ENCODE peak calls at places on chromosomes 16 and 17, in four cellular contexts. P is GDM1; Q is activated effector memory CD4-positive, alpha-beta T cell treated with Interleukin-2 at 50 U/mL for 16 hours; T is fibroblast of lung. K is an unnamed sample.

GRCh38 chr17:66301864-66302741 is at the start of gene PRKCA:
- DNase-seq in P (peak), T (peak), Q (peak), K (peak)

GRCh38 chr17:77311371-77311981 is 170.7 kb downstream of the SEC14L1 start:
- DNase-seq in P (no peak), T (no peak), Q (no peak), K (no peak)

GRCh38 chr17:10754109-10754508 is 24.3 kb upstream of the TMEM220 start:
- DNase-seq in P (no peak), Q (no peak), T (no peak), K (no peak)

GRCh38 chr17:41016578-41017215 is 7.8 kb upstream of the KRTAP3-1 start:
- DNase-seq in T (no peak), Q (no peak), P (no peak), K (no peak)

GRCh38 chr17:74759941-74760340 is 11.5 kb downstream of the NHERF1 start:
- DNase-seq in P (no peak), Q (no peak), T (no peak), K (no peak)

GRCh38 chr17:66025551-66025950 is 166.4 kb downstream of the CEP112 start:
- DNase-seq in Q (no peak), P (no peak), T (peak), K (peak)

GRCh38 chr16:68490829-68491575 is 42.7 kb upstream of the SMPD3 start:
- DNase-seq in T (peak), P (no peak), Q (no peak), K (no peak)

GRCh38 chr17:40343126-40344119 is 21.1 kb downstream of the GJD3 start:
- DNase-seq in T (no peak), P (no peak), Q (no peak), K (no peak)

GRCh38 chr16:8798174-8798527 is 512 bp downstream of the PMM2 start:
- DNase-seq in P (no peak), T (no peak), Q (no peak), K (no peak)

GRCh38 chr16:15946257-15947044 is 3.0 kb upstream of the ABCC1 start:
- DNase-seq in P (no peak), T (peak), Q (no peak), K (peak)

GRCh38 chr16:82047787-82048186 is 12.7 kb downstream of the HSD17B2 start:
- DNase-seq in T (no peak), Q (no peak), P (no peak), K (no peak)

GRCh38 chr16:66650707-66651473 is 45.7 kb downstream of the CMTM4 start:
- DNase-seq in T (peak), Q (peak), P (peak), K (peak)

GRCh38 chr17:44203731-44204452 is 4.2 kb upstream of the ATXN7L3 start:
- DNase-seq in Q (no peak), P (peak), T (peak), K (no peak)

GRCh38 chr17:41870097-41870496 is 4.9 kb upstream of the KLHL11 start:
- DNase-seq in T (no peak), P (no peak), Q (no peak), K (no peak)

GRCh38 chr17:21268596-21269188 is 15.5 kb upstream of the NATD1 start:
- DNase-seq in T (no peak), P (no peak), Q (no peak), K (no peak)

GRCh38 chr16:84334482-84334881 is 33.9 kb upstream of the ATP2C2 start:
- DNase-seq in Q (no peak), T (no peak), P (no peak), K (no peak)

GRCh38 chr17:57747221-57748017 is 2.3 kb upstream of the CCDC182 start:
- DNase-seq in Q (peak), T (peak), P (peak), K (peak)

GRCh38 chr16:73572135-73572534 is 524.2 kb upstream of the ZFHX3 start:
- DNase-seq in P (no peak), Q (no peak), T (no peak), K (no peak)

GRCh38 chr17:40722146-40722720 is 18.7 kb upstream of the KRT24 start:
- DNase-seq in Q (no peak), T (peak), P (no peak), K (peak)

GRCh38 chr17:48241131-48241591 is 133.6 kb downstream of the SNX11 start:
- DNase-seq in Q (no peak), P (no peak), T (peak), K (peak)

GRCh38 chr16:30948956-30949654 is at the start of gene ORAI3:
- DNase-seq in T (peak), P (peak), Q (peak), K (peak)

GRCh38 chr16:85350973-85351372 is 238.7 kb upstream of the CIBAR2 start:
- DNase-seq in T (peak), P (no peak), Q (no peak), K (peak)

GRCh38 chr16:19008245-19008644 is 24.5 kb downstream of the TMC7 start:
- DNase-seq in P (no peak), T (peak), Q (no peak), K (peak)

GRCh38 chr17:2931901-2932300 is 131.5 kb downstream of the OR1D5 start:
- DNase-seq in T (no peak), Q (no peak), P (no peak), K (no peak)

GRCh38 chr17:43517615-43518386 is 28.3 kb downstream of the ETV4 start:
- DNase-seq in T (peak), P (no peak), Q (no peak), K (peak)

GRCh38 chr17:72118588-72119279 is 2.1 kb upstream of the SOX9 start:
- DNase-seq in P (no peak), Q (no peak), T (peak), K (no peak)

GRCh38 chr16:71230122-71230845 is at the start of gene HYDIN:
- DNase-seq in T (peak), P (no peak), Q (no peak), K (peak)

GRCh38 chr17:7884581-7885356 is 3.8 kb upstream of the CHD3 start:
- DNase-seq in Q (peak), T (no peak), P (peak), K (no peak)

GRCh38 chr17:55275894-55276804 is 11.4 kb downstream of the HLF start:
- DNase-seq in Q (no peak), T (no peak), P (no peak), K (no peak)

GRCh38 chr17:38443356-38444026 is 15.2 kb downstream of the ARHGAP23 start:
- DNase-seq in P (no peak), T (no peak), Q (no peak), K (no peak)

GRCh38 chr16:87244646-87245197 is 72.5 kb downstream of the C16orf95 start:
- DNase-seq in T (no peak), Q (no peak), P (no peak), K (no peak)

GRCh38 chr16:4298761-4299522 is 16.9 kb upstream of the GLIS2 start:
- DNase-seq in T (peak), P (no peak), Q (no peak), K (no peak)

GRCh38 chr17:73562896-73563295 is 81.3 kb downstream of the SDK2 start:
- DNase-seq in T (no peak), P (no peak), Q (no peak), K (no peak)

K was measured in stromal cell of bone marrow.